ENCODE peak calls at places on chromosomes 1 and 21, in eight cellular contexts. One of them, this sample, is unnamed.

GRCh38 chr1:187509091-187509490 is 680.3 kb downstream of the PLA2G4A start:
- DNase-seq in testis: no peak
- DNase-seq in tibial artery: no peak
- DNase-seq in GM12878: no peak
- DNase-seq in GM23338: no peak
- DNase-seq in tibial nerve: no peak
- DNase-seq in foreskin fibroblast: peak; percentile 12
- DNase-seq in kidney: no peak
- DNase-seq in this sample: no peak

GRCh38 chr1:119674835-119675289 is 26.8 kb upstream of the ZNF697 start:
- DNase-seq in foreskin fibroblast: no peak
- DNase-seq in tibial artery: no peak
- DNase-seq in testis: no peak
- DNase-seq in kidney: no peak
- DNase-seq in tibial nerve: no peak
- DNase-seq in GM12878: no peak
- DNase-seq in GM23338: peak; percentile 82
- DNase-seq in this sample: peak; percentile 76

GRCh38 chr1:98045211-98046030 is 124.6 kb upstream of the DPYD start:
- DNase-seq in tibial nerve: no peak
- DNase-seq in kidney: peak; percentile 53
- DNase-seq in GM23338: peak; percentile 59
- DNase-seq in foreskin fibroblast: peak; percentile 60
- DNase-seq in testis: peak; percentile 18
- DNase-seq in tibial artery: no peak
- DNase-seq in GM12878: no peak
- DNase-seq in this sample: no peak

GRCh38 chr1:174700775-174701174 is 253.0 kb downstream of the GPR52 start:
- DNase-seq in testis: no peak
- DNase-seq in foreskin fibroblast: peak; percentile 12
- DNase-seq in tibial nerve: no peak
- DNase-seq in GM23338: no peak
- DNase-seq in GM12878: no peak
- DNase-seq in tibial artery: no peak
- DNase-seq in kidney: no peak
- DNase-seq in this sample: no peak

GRCh38 chr1:183942933-183943693 is 94.4 kb downstream of the COLGALT2 start:
- DNase-seq in GM12878: peak; percentile 34
- DNase-seq in testis: no peak
- DNase-seq in GM23338: no peak
- DNase-seq in tibial artery: no peak
- DNase-seq in tibial nerve: no peak
- DNase-seq in foreskin fibroblast: peak; percentile 83
- DNase-seq in kidney: no peak
- DNase-seq in this sample: peak; percentile 54

GRCh38 chr1:25028910-25029599 is 99.0 kb upstream of the RUNX3 start:
- DNase-seq in GM23338: no peak
- DNase-seq in testis: no peak
- DNase-seq in foreskin fibroblast: no peak
- DNase-seq in GM12878: no peak
- DNase-seq in kidney: peak; percentile 68
- DNase-seq in tibial nerve: no peak
- DNase-seq in tibial artery: no peak
- DNase-seq in this sample: peak; percentile 86

GRCh38 chr1:173405758-173406344 is 71.3 kb upstream of the PRDX6 start:
- DNase-seq in foreskin fibroblast: peak; percentile 70
- DNase-seq in testis: no peak
- DNase-seq in GM23338: no peak
- DNase-seq in kidney: no peak
- DNase-seq in tibial artery: no peak
- DNase-seq in tibial nerve: no peak
- DNase-seq in GM12878: no peak
- DNase-seq in this sample: no peak

GRCh38 chr1:93976291-93976690 is 67.1 kb upstream of the GCLM start:
- DNase-seq in GM23338: no peak
- DNase-seq in tibial artery: no peak
- DNase-seq in tibial nerve: no peak
- DNase-seq in GM12878: no peak
- DNase-seq in foreskin fibroblast: no peak
- DNase-seq in testis: no peak
- DNase-seq in kidney: peak; percentile 22
- DNase-seq in this sample: no peak

GRCh38 chr1:41483960-41484844 is at the start of gene EDN2:
- DNase-seq in tibial artery: no peak
- DNase-seq in testis: peak; percentile 29
- DNase-seq in GM23338: peak; percentile 62
- DNase-seq in foreskin fibroblast: no peak
- DNase-seq in GM12878: no peak
- DNase-seq in tibial nerve: no peak
- DNase-seq in kidney: peak; percentile 95
- DNase-seq in this sample: no peak

GRCh38 chr21:42469272-42469671 is 26.8 kb downstream of the RSPH1 start:
- DNase-seq in GM23338: no peak
- DNase-seq in kidney: no peak
- DNase-seq in testis: no peak
- DNase-seq in tibial artery: no peak
- DNase-seq in tibial nerve: no peak
- DNase-seq in foreskin fibroblast: no peak
- DNase-seq in GM12878: peak; percentile 77
- DNase-seq in this sample: peak; percentile 78

GRCh38 chr1:12528021-12528852 is 89.8 kb downstream of the DHRS3 start:
- DNase-seq in foreskin fibroblast: peak; percentile 66
- DNase-seq in kidney: peak; percentile 90
- DNase-seq in GM23338: no peak
- DNase-seq in tibial nerve: peak; percentile 80
- DNase-seq in tibial artery: peak; percentile 91
- DNase-seq in GM12878: no peak
- DNase-seq in testis: peak; percentile 66
- DNase-seq in this sample: no peak

GRCh38 chr1:201693887-201694614 is 134.9 kb upstream of the IPO9 start:
- DNase-seq in tibial artery: no peak
- DNase-seq in GM23338: peak; percentile 71
- DNase-seq in kidney: no peak
- DNase-seq in tibial nerve: no peak
- DNase-seq in GM12878: no peak
- DNase-seq in testis: no peak
- DNase-seq in foreskin fibroblast: no peak
- DNase-seq in this sample: no peak

GRCh38 chr1:201694615-201695335 is 134.2 kb upstream of the IPO9 start:
- DNase-seq in kidney: no peak
- DNase-seq in GM23338: no peak
- DNase-seq in testis: no peak
- DNase-seq in foreskin fibroblast: no peak
- DNase-seq in tibial nerve: no peak
- DNase-seq in tibial artery: no peak
- DNase-seq in GM12878: no peak
- DNase-seq in this sample: no peak

GRCh38 chr1:201697174-201697573 is 131.8 kb upstream of the IPO9 start:
- DNase-seq in foreskin fibroblast: no peak
- DNase-seq in tibial nerve: no peak
- DNase-seq in testis: no peak
- DNase-seq in tibial artery: no peak
- DNase-seq in GM12878: no peak
- DNase-seq in kidney: no peak
- DNase-seq in GM23338: no peak
- DNase-seq in this sample: no peak

GRCh38 chr1:201695607-201696006 is 133.3 kb upstream of the IPO9 start:
- DNase-seq in kidney: no peak
- DNase-seq in testis: no peak
- DNase-seq in tibial artery: no peak
- DNase-seq in tibial nerve: no peak
- DNase-seq in GM23338: no peak
- DNase-seq in GM12878: no peak
- DNase-seq in foreskin fibroblast: no peak
- DNase-seq in this sample: no peak

DNA sequence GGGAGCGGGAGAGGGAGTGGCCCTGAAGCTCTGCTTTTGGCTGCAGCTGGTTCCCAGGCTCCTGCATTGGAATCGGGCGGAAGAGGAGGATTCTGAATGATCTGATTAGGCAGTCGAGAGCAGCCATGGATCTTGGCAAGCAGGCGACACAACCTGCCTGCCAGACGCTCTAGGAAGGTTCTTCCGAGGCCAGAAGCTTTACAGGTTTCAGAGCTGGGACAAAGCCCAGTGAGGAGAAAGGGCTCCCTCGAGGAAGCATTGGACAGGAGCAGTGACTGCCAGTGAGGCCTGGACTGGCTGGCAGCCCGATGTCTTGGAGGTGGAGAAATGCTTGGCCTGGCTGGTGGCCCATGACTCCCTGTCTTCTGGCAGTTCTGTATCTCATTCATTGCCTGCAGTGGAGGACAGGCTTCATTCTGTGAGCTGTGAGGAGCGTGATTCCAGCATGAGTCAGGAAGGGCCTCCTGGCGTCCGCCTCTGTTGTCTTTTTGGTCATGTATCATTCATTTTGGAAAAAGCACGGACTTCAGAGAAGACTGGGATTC is 132.7 kb upstream of the IPO9 start:
- DNase-seq in testis: peak; percentile 92
- DNase-seq in tibial artery: peak; percentile 90
- DNase-seq in tibial nerve: peak; percentile 86
- DNase-seq in GM23338: no peak
- DNase-seq in GM12878: no peak
- DNase-seq in foreskin fibroblast: peak; percentile 97
- DNase-seq in kidney: no peak
- DNase-seq in this sample: no peak
- TF ChIP-seq CTCF in testis: no peak
- TF ChIP-seq CTCF in tibial artery: no peak
- TF ChIP-seq CTCF in tibial nerve: no peak
- TF ChIP-seq CTCF in GM23338: no peak
- TF ChIP-seq CTCF in GM12878: no peak
- TF ChIP-seq CTCF in foreskin fibroblast: no peak
- TF ChIP-seq CTCF in kidney: no peak
- TF ChIP-seq CTCF in this sample: no peak

GRCh38 chr1:1614204-1614953 is 921 bp upstream of the MIB2 start:
- DNase-seq in GM23338: no peak
- DNase-seq in GM12878: no peak
- DNase-seq in kidney: peak; percentile 72
- DNase-seq in testis: peak; percentile 68
- DNase-seq in tibial artery: no peak
- DNase-seq in tibial nerve: no peak
- DNase-seq in foreskin fibroblast: peak; percentile 59
- DNase-seq in this sample: no peak
- H3K4me3 ChIP-seq in GM23338: peak overlapping the region; percentile 96
- H3K4me3 ChIP-seq in GM12878: peak overlapping the region; percentile 80
- H3K4me3 ChIP-seq in kidney: peak overlapping the region; percentile 85
- H3K4me3 ChIP-seq in testis: peak overlapping the region; percentile 99
- H3K4me3 ChIP-seq in tibial artery: peak overlapping the region; percentile 100
- H3K4me3 ChIP-seq in tibial nerve: peak overlapping the region; percentile 96
- H3K4me3 ChIP-seq in foreskin fibroblast: peak overlapping the region; percentile 96
- H3K4me3 ChIP-seq in this sample: peak overlapping the region; percentile 99

DNA sequence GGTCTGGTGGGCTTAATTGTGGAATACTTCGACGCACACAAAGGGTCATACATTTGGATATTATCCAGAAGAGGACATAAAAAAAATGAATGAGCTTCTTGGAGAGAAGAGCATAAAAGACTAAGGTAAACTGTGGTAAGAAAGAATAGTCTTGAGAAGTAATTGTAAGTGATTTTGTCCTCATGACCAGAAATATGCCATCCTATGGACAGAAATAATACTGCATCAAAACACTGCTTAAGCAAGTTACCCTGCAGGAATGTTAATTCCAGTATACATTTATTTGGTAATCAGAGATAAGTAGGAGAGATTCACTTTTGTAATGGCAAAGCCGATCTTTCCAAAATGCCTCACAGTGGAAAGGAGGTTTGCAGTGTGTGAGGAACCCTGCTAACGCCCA is 111.9 kb downstream of the NRIP1 start:
- DNase-seq in tibial artery: no peak
- DNase-seq in GM12878: no peak
- DNase-seq in GM23338: no peak
- DNase-seq in testis: no peak
- DNase-seq in tibial nerve: no peak
- DNase-seq in kidney: no peak
- DNase-seq in foreskin fibroblast: no peak
- DNase-seq in this sample: no peak
- TF ChIP-seq CTCF in tibial artery: no peak
- TF ChIP-seq CTCF in GM12878: no peak
- TF ChIP-seq CTCF in GM23338: peak; percentile 10
- TF ChIP-seq CTCF in testis: no peak
- TF ChIP-seq CTCF in tibial nerve: no peak
- TF ChIP-seq CTCF in kidney: peak; percentile 12
- TF ChIP-seq CTCF in foreskin fibroblast: no peak
- TF ChIP-seq CTCF in this sample: no peak

DNA sequence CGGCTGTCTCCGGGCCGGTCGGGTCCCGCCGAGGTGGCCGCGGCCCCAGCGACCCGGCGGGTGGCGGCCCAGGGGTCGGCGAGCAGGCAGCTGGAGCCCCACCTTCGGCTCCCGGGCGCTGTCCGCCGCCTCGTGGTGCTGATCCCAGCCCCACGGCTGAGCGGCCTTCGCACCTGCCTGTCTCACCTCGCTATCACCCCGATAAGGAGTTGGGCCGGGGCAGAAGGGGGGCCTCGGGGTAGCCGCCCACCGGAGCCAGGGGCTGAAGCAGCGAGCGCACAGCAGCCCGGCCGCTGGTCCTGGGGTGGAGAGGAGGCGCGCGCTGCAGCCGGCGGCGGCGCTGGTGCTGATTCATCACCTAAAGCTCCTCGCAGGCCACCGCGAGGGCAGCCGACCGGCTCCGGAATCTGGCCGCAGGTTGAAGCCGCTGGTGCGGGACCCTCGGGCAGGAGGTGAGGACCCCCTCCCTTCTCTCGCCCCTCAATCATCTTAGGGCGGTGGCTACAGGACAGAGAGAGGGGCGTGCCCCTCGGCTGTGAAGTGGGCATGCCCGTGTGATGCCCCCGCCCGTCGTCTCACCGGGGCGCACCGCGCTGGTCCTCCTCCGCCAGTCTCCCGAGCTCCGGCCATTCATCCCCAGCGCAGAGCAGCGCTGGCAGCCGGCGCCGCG is 577 bp downstream of the TRIM67 start:
- DNase-seq in kidney: peak; percentile 77
- DNase-seq in GM12878: no peak
- DNase-seq in tibial artery: no peak
- DNase-seq in GM23338: peak; percentile 71
- DNase-seq in foreskin fibroblast: peak; percentile 31
- DNase-seq in tibial nerve: no peak
- DNase-seq in testis: peak; percentile 25
- DNase-seq in this sample: no peak
- H3K4me3 ChIP-seq in kidney: peak overlapping the region; percentile 31
- H3K4me3 ChIP-seq in GM12878: no peak overlapping the region
- H3K4me3 ChIP-seq in tibial artery: peak overlapping the region; percentile 27
- H3K4me3 ChIP-seq in GM23338: peak overlapping the region; percentile 69
- H3K4me3 ChIP-seq in foreskin fibroblast: peak overlapping the region; percentile 25
- H3K4me3 ChIP-seq in tibial nerve: peak overlapping the region; percentile 20
- H3K4me3 ChIP-seq in testis: peak overlapping the region; percentile 15
- H3K4me3 ChIP-seq in this sample: no peak overlapping the region

This sample was measured in GM12865.